ENCODE peak calls at places on chromosomes 5 and 9, in eight cellular contexts. U is T-helper 9 cell; W is OCI-LY7; R is fibroblast of gingiva; O is stimulated activated CD4-positive, alpha-beta T cell treated with anti-CD3 and anti-CD28 coated beads, Interleukin-15, amount 100 ng/mL, for 48 hours; M is NCI-H510A; S is AG20443; V is endothelial cell. D is an unnamed sample.

GRCh38 chr5:126542441-126542840 is 52.6 kb downstream of the ALDH7A1 start:
- DNase-seq in V (no peak), S (no peak), M (no peak), R (no peak), W (no peak), U (no peak), O (no peak), D (no peak)

GRCh38 chr5:179913461-179913860 is 5.8 kb upstream of the TBC1D9B start:
- DNase-seq in V (no peak), O (no peak), M (no peak), U (no peak), R (no peak), W (no peak), S (no peak), D (no peak)

GRCh38 chr9:111970827-111971226 is 74.2 kb downstream of the UGCG start:
- DNase-seq in M (no peak), U (no peak), R (no peak), V (no peak), S (no peak), W (no peak), O (no peak), D (no peak)

GRCh38 chr5:1874820-1875219 is 7.9 kb downstream of the IRX4 start:
- DNase-seq in U (no peak), V (no peak), W (peak; percentile 72), O (no peak), R (no peak), M (no peak), S (no peak), D (no peak)

GRCh38 chr5:68999181-68999580 is 94.6 kb upstream of the SLC30A5 start:
- DNase-seq in M (no peak), W (no peak), S (no peak), U (no peak), O (no peak), V (no peak), R (no peak), D (no peak)

GRCh38 chr5:103444333-103445038 is 118.1 kb downstream of the NUDT12 start:
- DNase-seq in O (no peak), W (no peak), S (no peak), M (no peak), V (no peak), U (no peak), R (no peak), D (no peak)

GRCh38 chr9:135076143-135076875 is 11.2 kb upstream of the OLFM1 start:
- DNase-seq in V (no peak), S (no peak), W (no peak), R (no peak), O (no peak), U (no peak), M (no peak), D (no peak)

GRCh38 chr5:134139891-134140469 is 25.5 kb downstream of the TCF7 start:
- DNase-seq in U (no peak), S (no peak), R (no peak), W (no peak), M (no peak), V (no peak), O (no peak), D (no peak)

GRCh38 chr9:137973829-137974416 is 96.3 kb downstream of the CACNA1B start:
- DNase-seq in S (no peak), U (no peak), V (no peak), W (no peak), M (no peak), O (no peak), R (no peak), D (no peak)

GRCh38 chr9:129580211-129580915 is 40.5 kb downstream of the C9orf50 start:
- DNase-seq in U (no peak), W (peak; percentile 66), R (no peak), V (no peak), S (no peak), O (no peak), M (no peak), D (no peak)

GRCh38 chr9:7240569-7241311 is 483.0 kb downstream of the KDM4C start:
- DNase-seq in W (no peak), O (no peak), S (no peak), V (no peak), R (no peak), U (no peak), M (no peak), D (no peak)

GRCh38 chr9:123396007-123396511 is 40.1 kb downstream of the CRB2 start:
- DNase-seq in W (no peak), R (no peak), S (no peak), V (no peak), U (no peak), O (no peak), M (no peak), D (no peak)

GRCh38 chr5:179275941-179276837 is 69.1 kb downstream of the ADAMTS2 start:
- DNase-seq in M (no peak), U (no peak), R (peak; percentile 97), S (peak; percentile 98), V (no peak), W (no peak), O (no peak), D (peak; percentile 97)

GRCh38 chr9:114314256-114314867 is 8.5 kb upstream of the ORM1 start:
- DNase-seq in S (no peak), U (no peak), W (no peak), M (no peak), V (no peak), R (no peak), O (no peak), D (no peak)

GRCh38 chr5:19241690-19242089 is 746.3 kb downstream of the CDH18 start:
- DNase-seq in O (no peak), W (no peak), U (no peak), M (no peak), S (no peak), V (no peak), R (no peak), D (no peak)

GRCh38 chr9:94213513-94214124 is 45.5 kb upstream of the ZNF169 start:
- DNase-seq in M (peak; percentile 49), R (peak; percentile 57), W (peak; percentile 87), O (peak; percentile 56), S (peak; percentile 89), V (peak; percentile 72), U (peak; percentile 51), D (peak; percentile 51)

GRCh38 chr9:114002986-114003740 is 74.9 kb downstream of the AMBP start:
- DNase-seq in S (no peak), R (no peak), V (peak; percentile 1), O (no peak), W (no peak), M (no peak), U (no peak), D (no peak)

GRCh38 chr9:134381671-134382505 is 55.6 kb downstream of the RXRA start:
- DNase-seq in U (peak; percentile 34), O (no peak), S (no peak), M (no peak), R (no peak), V (peak; percentile 27), W (peak; percentile 33), D (no peak)

GRCh38 chr5:65157906-65158603 is 323.7 kb downstream of the ADAMTS6 start:
- DNase-seq in V (no peak), R (no peak), U (no peak), S (no peak), W (no peak), M (no peak), O (no peak), D (no peak)

GRCh38 chr5:136021016-136021405 is 7.8 kb upstream of the TGFBI start:
- DNase-seq in U (no peak), S (peak; percentile 63), O (no peak), W (no peak), M (no peak), R (peak; percentile 33), V (no peak), D (no peak)

GRCh38 chr5:79691007-79691406 is 1.4 kb downstream of the CMYA5 start:
- DNase-seq in V (no peak), M (no peak), S (no peak), R (no peak), U (no peak), O (no peak), W (no peak), D (no peak)

GRCh38 chr5:11890777-11891176 is 13.5 kb downstream of the CTNND2 start:
- DNase-seq in U (no peak), W (no peak), R (no peak), V (no peak), O (no peak), M (no peak), S (no peak), D (no peak)

GRCh38 chr9:127813739-127814226 is 11.1 kb downstream of the FPGS start:
- DNase-seq in U (no peak), M (no peak), V (no peak), O (no peak), R (no peak), W (no peak), S (no peak), D (no peak)

GRCh38 chr5:103264529-103264928 is 6.0 kb downstream of the MACIR start:
- DNase-seq in S (no peak), R (no peak), W (no peak), O (no peak), V (no peak), M (no peak), U (no peak), D (no peak)

GRCh38 chr5:151585970-151586369 is 5.2 kb downstream of the FAT2 start:
- DNase-seq in O (no peak), U (no peak), R (peak; percentile 45), W (no peak), S (peak; percentile 62), M (no peak), V (no peak), D (peak; percentile 14)

D was measured in stromal cell of bone marrow.